ENCODE peak calls at places on chromosomes 1 and 21, in five cellular contexts. B is type B pancreatic cell, Q is GM06990, T is B cell, N is tibial nerve. Z is an unnamed sample.

GRCh38 chr1:19080715-19081114 is 124.2 kb upstream of the IFFO2 start:
- DNase-seq in B (no peak), Q (no peak), T (no peak), N (no peak), Z (no peak)

GRCh38 chr1:177228721-177229088 is 57.9 kb downstream of the BRINP2 start:
- DNase-seq in B (no peak), Q (no peak), T (no peak), N (no peak), Z (no peak)

GRCh38 chr1:67316918-67317317 is 9.2 kb downstream of the IL12RB2 start:
- DNase-seq in B (no peak), Q (no peak), T (no peak), N (no peak), Z (no peak)

GRCh38 chr1:55195523-55196233 is 19.5 kb downstream of the USP24 start:
- DNase-seq in B (no peak), Q (no peak), T (no peak), N (no peak), Z (no peak)

GRCh38 chr1:28756846-28757245 is 20.1 kb downstream of the YTHDF2 start:
- DNase-seq in B (no peak), Q (no peak), T (no peak), N (no peak), Z (peak)

GRCh38 chr1:202834771-202835547 is 24.2 kb downstream of the PCAT6 start:
- DNase-seq in B (no peak), Q (no peak), T (no peak), N (no peak), Z (peak)

GRCh38 chr1:153798468-153798780 is 23.2 kb downstream of the SLC27A3 start:
- DNase-seq in B (no peak), Q (no peak), T (no peak), N (no peak), Z (no peak)

GRCh38 chr1:6260961-6261614 is at the start of gene GPR153:
- DNase-seq in B (no peak), Q (peak), T (peak), N (no peak), Z (peak)

GRCh38 chr1:196323869-196324268 is 284.4 kb downstream of the KCNT2 start:
- DNase-seq in B (no peak), Q (no peak), T (no peak), N (no peak), Z (no peak)

GRCh38 chr1:77068013-77068412 is 151.2 kb downstream of the PIGK start:
- DNase-seq in B (no peak), Q (no peak), T (no peak), N (no peak), Z (no peak)

GRCh38 chr1:12014141-12014981 is 4.9 kb upstream of the MIIP start:
- DNase-seq in B (no peak), Q (no peak), T (no peak), N (no peak), Z (no peak)

GRCh38 chr21:25573409-25574206 is 33.7 kb downstream of the MRPL39 start:
- DNase-seq in B (no peak), Q (no peak), T (peak), N (no peak), Z (peak)

GRCh38 chr1:152912900-152913299 is 4.6 kb downstream of the IVL start:
- DNase-seq in B (no peak), Q (no peak), T (no peak), N (no peak), Z (no peak)

GRCh38 chr1:86741947-86742572 is 37.7 kb downstream of the SH3GLB1 start:
- DNase-seq in B (no peak), Q (peak), T (peak), N (no peak), Z (peak)

GRCh38 chr1:115771847-115772457 is 3.4 kb upstream of the CASQ2 start:
- DNase-seq in B (no peak), Q (peak), T (peak), N (no peak), Z (peak)

GRCh38 chr1:183080406-183080805 is 57.2 kb downstream of the LAMC1 start:
- DNase-seq in B (no peak), Q (no peak), T (no peak), N (no peak), Z (no peak)

GRCh38 chr1:66711420-66711819 is 40.8 kb upstream of the DYNLT5 start:
- DNase-seq in B (no peak), Q (no peak), T (no peak), N (no peak), Z (no peak)

GRCh38 chr1:225479996-225480720 is 52.3 kb upstream of the LBR start:
- DNase-seq in B (no peak), Q (no peak), T (no peak), N (no peak), Z (no peak)

GRCh38 chr1:14298806-14299205 is 299.7 kb upstream of the KAZN start:
- DNase-seq in B (no peak), Q (no peak), T (no peak), N (no peak), Z (no peak)

GRCh38 chr1:22751124-22751531 is 40.5 kb downstream of the EPHB2 start:
- DNase-seq in B (no peak), Q (no peak), T (no peak), N (no peak), Z (no peak)

GRCh38 chr1:27656157-27656893 is 15.7 kb downstream of the IFI6 start:
- DNase-seq in B (no peak), Q (peak), T (no peak), N (no peak), Z (no peak)

GRCh38 chr1:34739613-34740012 is 15.2 kb upstream of the GJB5 start:
- DNase-seq in B (no peak), Q (no peak), T (no peak), N (no peak), Z (no peak)

GRCh38 chr21:36229181-36229580 is 72.6 kb downstream of the DOP1B start:
- DNase-seq in B (no peak), Q (no peak), T (no peak), N (no peak), Z (no peak)

GRCh38 chr1:31127266-31127665 is 61.7 kb upstream of the PUM1 start:
- DNase-seq in B (no peak), Q (no peak), T (no peak), N (no peak), Z (no peak)
- TF ChIP-seq CTCF in B (no peak), Q (no peak), T (no peak), N (no peak), Z (no peak)

GRCh38 chr1:10771789-10772188 is 24.7 kb downstream of the CASZ1 start:
- DNase-seq in B (no peak), Q (no peak), T (no peak), N (no peak), Z (no peak)

GRCh38 chr1:10774615-10775310 is 21.7 kb downstream of the CASZ1 start:
- DNase-seq in B (no peak), Q (no peak), T (no peak), N (no peak), Z (no peak)

GRCh38 chr1:10772711-10773110 is 23.7 kb downstream of the CASZ1 start:
- DNase-seq in B (no peak), Q (no peak), T (no peak), N (no peak), Z (no peak)

GRCh38 chr1:10773851-10774614 is 22.4 kb downstream of the CASZ1 start:
- DNase-seq in B (no peak), Q (no peak), T (no peak), N (no peak), Z (no peak)

DNA sequence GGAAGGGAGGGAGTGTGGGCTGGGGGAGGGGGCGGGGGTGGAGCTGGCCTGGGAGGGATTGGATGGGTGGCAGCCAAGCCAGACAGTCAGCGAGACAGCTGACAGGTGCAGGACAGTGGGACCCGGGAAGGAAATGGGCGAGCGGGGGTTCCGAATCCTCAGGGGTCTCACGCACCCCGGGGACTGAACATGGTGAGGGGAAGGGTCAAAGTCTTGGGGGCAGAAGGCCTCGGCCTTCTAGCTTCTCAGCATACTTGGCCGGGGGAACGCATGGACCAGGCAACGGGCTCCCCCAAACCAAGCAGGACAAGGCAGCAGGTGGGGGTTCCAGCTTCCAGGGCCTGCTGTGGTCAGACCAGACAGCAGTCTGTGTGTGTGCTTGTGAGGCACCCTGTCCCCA is 23.1 kb downstream of the CASZ1 start:
- DNase-seq in B (no peak), Q (no peak), T (no peak), N (no peak), Z (no peak)
- TF ChIP-seq CTCF in B (no peak), Q (no peak), T (no peak), N (no peak), Z (no peak)

GRCh38 chr1:198641966-198642656 is 3.3 kb downstream of the PTPRC start:
- DNase-seq in B (no peak), Q (no peak), T (no peak), N (no peak), Z (no peak)
- TF ChIP-seq CTCF in B (no peak), Q (no peak), T (no peak), N (no peak), Z (no peak)

GRCh38 chr1:170126691-170127090 is 19.1 kb upstream of the NTMT2 start:
- DNase-seq in B (no peak), Q (peak), T (no peak), N (no peak), Z (no peak)
- TF ChIP-seq CTCF in B (no peak), Q (peak), T (no peak), N (no peak), Z (no peak)

GRCh38 chr1:50358962-50359361 is 64.3 kb downstream of the DMRTA2 start:
- DNase-seq in B (no peak), Q (no peak), T (no peak), N (no peak), Z (no peak)
- TF ChIP-seq CTCF in B (no peak), Q (no peak), T (no peak), N (no peak), Z (no peak)

Z was measured in activated CD8-positive, alpha-beta T cell treated with anti-CD3 and anti-CD28 coated beads for 36 hours.